ENCODE peak calls at places on chromosomes 11 and 22, in ten cellular contexts. One of them, this sample, is unnamed. For H3K4me1, the result is how much of the 10 kb centered on the place peaks cover.

GRCh38 chr11:111913031-111913861 is 712 bp downstream of the HSPB2 start:
- DNase-seq in effector memory CD4-positive, alpha-beta T cell: no peak
- DNase-seq in CD8-positive, alpha-beta T cell: no peak
- DNase-seq in cardiac muscle cell: peak
- DNase-seq in aorta: peak
- DNase-seq in stomach: no peak
- DNase-seq in heart right ventricle: peak
- DNase-seq in left lung: no peak
- DNase-seq in H1: no peak
- DNase-seq in tibial nerve: no peak
- DNase-seq in this sample: no peak

GRCh38 chr11:88383446-88383845 is 45.9 kb upstream of the CTSC start:
- DNase-seq in left lung: no peak
- DNase-seq in H1: no peak
- DNase-seq in effector memory CD4-positive, alpha-beta T cell: no peak
- DNase-seq in cardiac muscle cell: no peak
- DNase-seq in CD8-positive, alpha-beta T cell: no peak
- DNase-seq in tibial nerve: no peak
- DNase-seq in stomach: no peak
- DNase-seq in aorta: no peak
- DNase-seq in heart right ventricle: no peak
- DNase-seq in this sample: no peak

GRCh38 chr11:47326198-47326597 is 26.3 kb downstream of the MYBPC3 start:
- DNase-seq in left lung: no peak
- DNase-seq in H1: no peak
- DNase-seq in aorta: peak
- DNase-seq in cardiac muscle cell: no peak
- DNase-seq in stomach: no peak
- DNase-seq in heart right ventricle: no peak
- DNase-seq in effector memory CD4-positive, alpha-beta T cell: no peak
- DNase-seq in CD8-positive, alpha-beta T cell: no peak
- DNase-seq in tibial nerve: no peak
- DNase-seq in this sample: no peak

GRCh38 chr11:68857037-68857586 is 15.4 kb upstream of the CPT1A start:
- DNase-seq in aorta: no peak
- DNase-seq in cardiac muscle cell: no peak
- DNase-seq in stomach: no peak
- DNase-seq in tibial nerve: no peak
- DNase-seq in left lung: no peak
- DNase-seq in effector memory CD4-positive, alpha-beta T cell: no peak
- DNase-seq in CD8-positive, alpha-beta T cell: no peak
- DNase-seq in H1: no peak
- DNase-seq in heart right ventricle: no peak
- DNase-seq in this sample: no peak

GRCh38 chr22:30004689-30005088 is 75.6 kb upstream of the HORMAD2 start:
- DNase-seq in heart right ventricle: no peak
- DNase-seq in effector memory CD4-positive, alpha-beta T cell: no peak
- DNase-seq in stomach: no peak
- DNase-seq in cardiac muscle cell: no peak
- DNase-seq in aorta: no peak
- DNase-seq in tibial nerve: no peak
- DNase-seq in left lung: no peak
- DNase-seq in H1: no peak
- DNase-seq in CD8-positive, alpha-beta T cell: no peak
- DNase-seq in this sample: no peak

GRCh38 chr11:66936326-66936725 is 21.9 kb downstream of the PC start:
- DNase-seq in left lung: no peak
- DNase-seq in cardiac muscle cell: peak
- DNase-seq in stomach: no peak
- DNase-seq in tibial nerve: no peak
- DNase-seq in CD8-positive, alpha-beta T cell: no peak
- DNase-seq in H1: no peak
- DNase-seq in heart right ventricle: no peak
- DNase-seq in aorta: no peak
- DNase-seq in effector memory CD4-positive, alpha-beta T cell: no peak
- DNase-seq in this sample: no peak

GRCh38 chr22:27317961-27318360 is 483.6 kb downstream of the MN1 start:
- DNase-seq in tibial nerve: no peak
- DNase-seq in CD8-positive, alpha-beta T cell: no peak
- DNase-seq in H1: no peak
- DNase-seq in cardiac muscle cell: no peak
- DNase-seq in aorta: peak
- DNase-seq in left lung: no peak
- DNase-seq in effector memory CD4-positive, alpha-beta T cell: no peak
- DNase-seq in heart right ventricle: no peak
- DNase-seq in stomach: no peak
- DNase-seq in this sample: no peak

GRCh38 chr11:88508558-88508807 is 170.9 kb upstream of the CTSC start:
- DNase-seq in aorta: peak
- DNase-seq in effector memory CD4-positive, alpha-beta T cell: no peak
- DNase-seq in cardiac muscle cell: no peak
- DNase-seq in stomach: no peak
- DNase-seq in left lung: no peak
- DNase-seq in heart right ventricle: no peak
- DNase-seq in CD8-positive, alpha-beta T cell: no peak
- DNase-seq in H1: no peak
- DNase-seq in tibial nerve: no peak
- DNase-seq in this sample: no peak

GRCh38 chr11:130178441-130178971 is 18.9 kb downstream of the ST14 start:
- DNase-seq in CD8-positive, alpha-beta T cell: no peak
- DNase-seq in effector memory CD4-positive, alpha-beta T cell: no peak
- DNase-seq in heart right ventricle: no peak
- DNase-seq in left lung: no peak
- DNase-seq in cardiac muscle cell: no peak
- DNase-seq in H1: no peak
- DNase-seq in stomach: no peak
- DNase-seq in aorta: no peak
- DNase-seq in tibial nerve: peak
- DNase-seq in this sample: peak

GRCh38 chr11:119023741-119024140 is 5.2 kb downstream of the TRAPPC4 start:
- DNase-seq in heart right ventricle: no peak
- DNase-seq in cardiac muscle cell: peak
- DNase-seq in tibial nerve: no peak
- DNase-seq in H1: no peak
- DNase-seq in CD8-positive, alpha-beta T cell: no peak
- DNase-seq in stomach: no peak
- DNase-seq in effector memory CD4-positive, alpha-beta T cell: no peak
- DNase-seq in left lung: no peak
- DNase-seq in aorta: no peak
- DNase-seq in this sample: no peak

GRCh38 chr11:8313504-8314090 is 49.9 kb upstream of the LMO1 start:
- DNase-seq in cardiac muscle cell: no peak
- DNase-seq in tibial nerve: no peak
- DNase-seq in aorta: peak
- DNase-seq in stomach: no peak
- DNase-seq in heart right ventricle: no peak
- DNase-seq in effector memory CD4-positive, alpha-beta T cell: no peak
- DNase-seq in H1: no peak
- DNase-seq in left lung: peak
- DNase-seq in CD8-positive, alpha-beta T cell: no peak
- DNase-seq in this sample: peak

GRCh38 chr11:36383200-36383599 is 87.1 kb downstream of the PRR5L start:
- DNase-seq in left lung: no peak
- DNase-seq in tibial nerve: no peak
- DNase-seq in effector memory CD4-positive, alpha-beta T cell: no peak
- DNase-seq in CD8-positive, alpha-beta T cell: no peak
- DNase-seq in H1: no peak
- DNase-seq in cardiac muscle cell: no peak
- DNase-seq in aorta: no peak
- DNase-seq in heart right ventricle: no peak
- DNase-seq in stomach: no peak
- DNase-seq in this sample: no peak

GRCh38 chr11:126594921-126595367 is 239.5 kb downstream of the ST3GAL4 start:
- DNase-seq in left lung: peak
- DNase-seq in CD8-positive, alpha-beta T cell: no peak
- DNase-seq in stomach: no peak
- DNase-seq in heart right ventricle: no peak
- DNase-seq in effector memory CD4-positive, alpha-beta T cell: no peak
- DNase-seq in aorta: peak
- DNase-seq in H1: no peak
- DNase-seq in tibial nerve: no peak
- DNase-seq in cardiac muscle cell: no peak
- DNase-seq in this sample: no peak

DNA sequence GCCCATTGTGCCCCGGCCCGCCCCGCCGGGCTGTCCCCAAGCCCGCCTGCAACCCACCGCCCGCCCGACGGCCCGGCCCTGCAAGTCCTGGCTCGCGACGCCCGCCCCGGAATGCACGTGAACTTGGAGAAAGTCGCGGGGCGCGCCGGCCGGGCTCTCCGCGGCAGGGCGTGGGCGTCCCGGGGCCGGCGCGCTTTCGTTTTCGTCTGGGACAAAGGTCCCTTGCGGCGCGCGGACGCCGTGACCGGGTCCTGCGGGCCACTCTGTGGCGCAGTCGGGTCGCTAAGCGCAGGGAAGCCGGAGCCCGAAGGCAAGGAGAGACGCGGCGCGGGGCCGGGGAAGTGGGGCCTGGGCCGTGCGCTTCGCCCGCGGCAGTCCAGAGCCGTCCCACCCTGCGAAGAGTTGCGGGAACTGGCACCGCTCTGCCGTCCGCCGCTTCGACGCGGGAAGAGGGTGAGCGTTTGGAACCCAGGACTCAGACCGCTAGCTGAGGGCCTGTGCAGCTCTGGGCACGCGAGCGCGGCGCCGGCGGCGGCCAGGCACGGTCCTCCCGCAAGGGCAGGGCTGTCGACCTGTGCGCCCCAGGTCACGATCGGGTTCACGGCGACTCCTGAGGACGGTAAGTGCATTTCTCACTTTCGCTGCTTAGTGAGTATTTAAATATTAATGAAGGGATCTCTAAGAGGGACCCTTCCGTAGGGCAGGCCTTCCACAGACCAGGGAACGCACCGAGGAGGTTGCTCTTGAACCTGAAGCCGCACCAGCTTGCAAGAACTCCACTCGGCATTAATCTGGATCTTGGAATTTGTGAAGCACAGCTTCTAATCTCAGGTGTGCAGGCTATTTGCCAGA is 78.1 kb upstream of the PPARA start:
- DNase-seq in H1: no peak
- DNase-seq in tibial nerve: peak
- DNase-seq in heart right ventricle: peak
- DNase-seq in cardiac muscle cell: peak
- DNase-seq in left lung: peak
- DNase-seq in stomach: peak
- DNase-seq in aorta: peak
- DNase-seq in effector memory CD4-positive, alpha-beta T cell: no peak
- DNase-seq in CD8-positive, alpha-beta T cell: peak
- DNase-seq in this sample: peak
- H3K4me1 ChIP-seq in H1: under half
- H3K4me1 ChIP-seq in tibial nerve: under half
- H3K4me1 ChIP-seq in heart right ventricle: half or more
- H3K4me1 ChIP-seq in cardiac muscle cell: under half
- H3K4me1 ChIP-seq in left lung: under half
- H3K4me1 ChIP-seq in stomach: half or more
- H3K4me1 ChIP-seq in aorta: under half
- H3K4me1 ChIP-seq in effector memory CD4-positive, alpha-beta T cell: under half
- H3K4me1 ChIP-seq in CD8-positive, alpha-beta T cell: under half
- H3K4me1 ChIP-seq in this sample: under half

GRCh38 chr11:3838504-3838903 is 2.3 kb downstream of the RHOG start:
- DNase-seq in effector memory CD4-positive, alpha-beta T cell: no peak
- DNase-seq in CD8-positive, alpha-beta T cell: no peak
- DNase-seq in left lung: no peak
- DNase-seq in heart right ventricle: no peak
- DNase-seq in H1: no peak
- DNase-seq in cardiac muscle cell: no peak
- DNase-seq in stomach: no peak
- DNase-seq in aorta: no peak
- DNase-seq in tibial nerve: no peak
- DNase-seq in this sample: no peak
- H3K4me3 ChIP-seq in effector memory CD4-positive, alpha-beta T cell: peak
- H3K4me3 ChIP-seq in CD8-positive, alpha-beta T cell: peak
- H3K4me3 ChIP-seq in left lung: no peak
- H3K4me3 ChIP-seq in heart right ventricle: peak
- H3K4me3 ChIP-seq in H1: no peak
- H3K4me3 ChIP-seq in cardiac muscle cell: no peak
- H3K4me3 ChIP-seq in stomach: peak
- H3K4me3 ChIP-seq in aorta: no peak
- H3K4me3 ChIP-seq in tibial nerve: peak
- H3K4me3 ChIP-seq in this sample: no peak

DNA sequence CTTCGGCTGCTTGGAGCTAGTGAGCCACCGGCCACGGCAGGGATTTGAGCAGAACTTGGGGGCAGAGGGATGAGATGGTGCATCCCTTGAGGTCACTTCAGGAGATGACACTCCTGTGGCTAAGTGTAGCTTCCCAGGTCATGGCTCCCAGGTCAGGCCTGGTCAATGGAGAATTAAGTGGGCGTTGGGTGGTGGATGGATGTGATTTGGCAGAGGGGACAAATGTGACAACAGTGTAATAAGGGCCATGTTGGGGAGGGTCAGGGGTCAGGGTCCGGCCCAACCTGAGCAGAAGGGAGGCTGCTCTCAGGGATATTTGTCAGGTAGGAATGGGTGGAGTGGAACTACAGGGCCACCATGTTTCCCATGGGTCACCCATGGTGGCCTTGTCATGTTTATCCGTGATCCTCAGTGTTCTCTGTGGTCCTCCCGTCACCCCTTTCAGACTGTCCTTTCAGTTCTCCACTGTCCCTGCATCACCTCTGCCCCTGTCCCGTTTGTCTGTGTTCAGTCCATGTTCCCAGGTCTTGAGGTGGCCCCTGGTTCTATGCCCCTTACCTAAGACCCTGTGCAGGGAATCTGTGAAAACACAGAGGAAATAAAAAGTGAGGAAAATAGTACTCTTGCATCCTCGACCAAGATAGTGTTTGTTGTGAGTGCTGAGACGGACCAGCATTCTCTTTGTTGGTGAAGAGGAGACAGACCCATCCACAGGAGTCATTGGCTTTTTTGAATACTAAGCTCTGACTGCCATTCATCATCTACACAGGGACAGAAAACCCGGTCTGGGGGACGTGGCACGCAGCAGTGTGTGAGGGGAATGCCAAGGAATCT is 6.1 kb downstream of the SLC25A1 start:
- DNase-seq in tibial nerve: no peak
- DNase-seq in cardiac muscle cell: no peak
- DNase-seq in stomach: no peak
- DNase-seq in heart right ventricle: no peak
- DNase-seq in effector memory CD4-positive, alpha-beta T cell: no peak
- DNase-seq in H1: no peak
- DNase-seq in aorta: no peak
- DNase-seq in CD8-positive, alpha-beta T cell: no peak
- DNase-seq in left lung: no peak
- DNase-seq in this sample: no peak
- H3K4me1 ChIP-seq in tibial nerve: half or more
- H3K4me1 ChIP-seq in cardiac muscle cell: under half
- H3K4me1 ChIP-seq in stomach: half or more
- H3K4me1 ChIP-seq in heart right ventricle: half or more
- H3K4me1 ChIP-seq in effector memory CD4-positive, alpha-beta T cell: under half
- H3K4me1 ChIP-seq in H1: under half
- H3K4me1 ChIP-seq in aorta: under half
- H3K4me1 ChIP-seq in CD8-positive, alpha-beta T cell: under half
- H3K4me1 ChIP-seq in left lung: under half
- H3K4me1 ChIP-seq in this sample: under half

DNA sequence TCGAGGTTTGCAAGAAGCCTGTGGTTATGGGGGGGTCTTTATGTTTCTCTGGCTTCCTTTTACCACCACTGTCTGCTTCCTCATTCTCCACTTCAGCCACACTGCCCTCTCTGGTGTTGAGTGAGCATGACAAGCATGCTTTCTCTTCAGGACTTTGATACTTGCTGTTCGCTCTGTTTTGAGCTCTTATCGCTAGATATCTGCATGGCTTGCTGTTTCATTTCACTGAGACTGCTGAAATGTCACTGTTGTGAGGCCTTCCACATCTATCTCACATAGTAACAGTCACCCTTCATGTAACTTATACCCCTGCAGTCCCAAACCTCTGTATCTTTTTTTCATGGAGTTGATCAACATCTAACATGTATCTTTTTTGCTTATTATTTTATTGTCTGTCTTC is 59.8 kb downstream of the TMEM135 start:
- DNase-seq in cardiac muscle cell: peak
- DNase-seq in CD8-positive, alpha-beta T cell: peak
- DNase-seq in aorta: no peak
- DNase-seq in left lung: no peak
- DNase-seq in effector memory CD4-positive, alpha-beta T cell: peak
- DNase-seq in stomach: peak
- DNase-seq in H1: no peak
- DNase-seq in heart right ventricle: no peak
- DNase-seq in tibial nerve: no peak
- DNase-seq in this sample: no peak
- H3K4me3 ChIP-seq in cardiac muscle cell: no peak
- H3K4me3 ChIP-seq in CD8-positive, alpha-beta T cell: no peak
- H3K4me3 ChIP-seq in aorta: no peak
- H3K4me3 ChIP-seq in left lung: no peak
- H3K4me3 ChIP-seq in effector memory CD4-positive, alpha-beta T cell: no peak
- H3K4me3 ChIP-seq in stomach: no peak
- H3K4me3 ChIP-seq in H1: no peak
- H3K4me3 ChIP-seq in heart right ventricle: no peak
- H3K4me3 ChIP-seq in tibial nerve: no peak
- H3K4me3 ChIP-seq in this sample: no peak